ENCODE peak calls at places on chromosomes 13 and 19, in six cellular contexts. C is CD8-positive, alpha-beta T cell; V is testis; A is pancreas; Q is psoas muscle; U is GM23248. O is an unnamed sample.

GRCh38 chr19:39401549-39402416 is 4.9 kb upstream of the ZFP36 start:
- DNase-seq in C (peak; percentile 89), Q (peak; percentile 51), V (peak; percentile 67), U (peak; percentile 81), A (peak; percentile 72), O (no peak)

GRCh38 chr13:110349239-110349638 is 42.2 kb downstream of the COL4A2 start:
- DNase-seq in Q (no peak), V (no peak), U (no peak), A (no peak), C (no peak), O (no peak)

GRCh38 chr19:20558571-20558970 is 7.0 kb downstream of the ZNF737 start:
- DNase-seq in C (no peak), Q (no peak), A (no peak), V (no peak), U (no peak), O (no peak)

GRCh38 chr13:113142876-113143275 is 15.6 kb upstream of the PROZ start:
- DNase-seq in C (no peak), A (no peak), Q (no peak), U (peak; percentile 47), V (peak; percentile 13), O (no peak)

GRCh38 chr19:7852851-7853759 is 21.1 kb downstream of the PRR36 start:
- DNase-seq in U (peak; percentile 70), C (peak; percentile 69), V (peak; percentile 81), Q (peak; percentile 66), A (peak; percentile 99), O (peak; percentile 84)

GRCh38 chr19:11949201-11949600 is 15.6 kb upstream of the ZNF763 start:
- DNase-seq in V (no peak), A (no peak), U (peak; percentile 15), Q (no peak), C (no peak), O (no peak)

GRCh38 chr13:32791545-32792172 is 205.4 kb downstream of the PDS5B start:
- DNase-seq in A (no peak), U (peak; percentile 12), C (peak; percentile 21), Q (no peak), V (no peak), O (no peak)

GRCh38 chr19:36409841-36410240 is 8.6 kb downstream of the ZFP82 start:
- DNase-seq in V (no peak), Q (no peak), A (no peak), C (no peak), U (no peak), O (no peak)

GRCh38 chr13:113941571-113942191 is 32.2 kb downstream of the C13orf46 start:
- DNase-seq in V (no peak), Q (no peak), C (no peak), U (no peak), A (peak; percentile 40), O (no peak)

GRCh38 chr19:2243274-2244121 is 5.6 kb upstream of the AMH start:
- DNase-seq in A (peak; percentile 73), C (no peak), V (no peak), U (no peak), Q (no peak), O (no peak)

GRCh38 chr19:28316464-28316863 is 896.5 kb downstream of the UQCRFS1 start:
- DNase-seq in A (no peak), U (no peak), V (no peak), C (no peak), Q (no peak), O (no peak)

GRCh38 chr13:108155185-108156106 is 59.9 kb downstream of the LIG4 start:
- DNase-seq in U (peak; percentile 63), V (peak; percentile 80), A (no peak), Q (peak; percentile 24), C (peak; percentile 49), O (peak; percentile 35)

GRCh38 chr19:33849551-33850147 is 53.0 kb downstream of the KCTD15 start:
- DNase-seq in U (no peak), V (no peak), A (no peak), C (no peak), Q (no peak), O (no peak)

GRCh38 chr19:4077800-4078683 is 11.3 kb upstream of the ZBTB7A start:
- DNase-seq in A (peak; percentile 60), Q (peak; percentile 76), V (peak; percentile 76), C (peak; percentile 58), U (peak; percentile 64), O (peak; percentile 93)

GRCh38 chr13:112619730-112620639 is 32.0 kb upstream of the TUBGCP3 start:
- DNase-seq in U (no peak), Q (no peak), A (no peak), V (peak; percentile 48), C (no peak), O (no peak)

GRCh38 chr13:36293497-36293896 is 4.1 kb downstream of the CCDC169 start:
- DNase-seq in U (no peak), Q (no peak), C (no peak), A (no peak), V (no peak), O (no peak)

GRCh38 chr13:73945871-73946270 is 188.3 kb downstream of the KLF12 start:
- DNase-seq in Q (peak; percentile 31), C (no peak), A (no peak), V (no peak), U (peak; percentile 61), O (peak; percentile 44)

GRCh38 chr13:30340367-30341184 is 33.2 kb upstream of the KATNAL1 start:
- DNase-seq in U (peak; percentile 97), Q (peak; percentile 78), V (peak; percentile 40), A (no peak), C (no peak), O (peak; percentile 83)

GRCh38 chr13:46561691-46562090 is 8.7 kb downstream of the LRCH1 start:
- DNase-seq in A (no peak), U (no peak), V (no peak), C (no peak), Q (no peak), O (no peak)

GRCh38 chr13:92510416-92510815 is 716.2 kb upstream of the GPC6 start:
- DNase-seq in A (no peak), Q (no peak), C (no peak), V (no peak), U (no peak), O (no peak)

GRCh38 chr19:45376045-45376724 is 5.8 kb upstream of the ERCC2 start:
- DNase-seq in V (peak; percentile 87), A (no peak), U (peak; percentile 88), C (no peak), Q (peak; percentile 55), O (peak; percentile 70)

GRCh38 chr13:73602295-73602694 is 531.9 kb downstream of the KLF12 start:
- DNase-seq in Q (no peak), A (no peak), U (peak; percentile 2), C (no peak), V (no peak), O (no peak)

GRCh38 chr13:110388141-110388943 is 81.3 kb downstream of the COL4A2 start:
- DNase-seq in A (no peak), C (no peak), U (peak; percentile 75), Q (peak; percentile 43), V (no peak), O (peak; percentile 76)

GRCh38 chr13:22828081-22828480 is 352.7 kb upstream of the SGCG start:
- DNase-seq in U (peak; percentile 1), Q (no peak), V (no peak), C (no peak), A (no peak), O (no peak)

GRCh38 chr13:44331912-44332840 is 41.4 kb upstream of the SERP2 start:
- DNase-seq in A (no peak), U (peak; percentile 72), V (peak; percentile 76), Q (peak; percentile 55), C (no peak), O (peak; percentile 89)

GRCh38 chr13:100019780-100020356 is 38.3 kb downstream of the ZIC2 start:
- DNase-seq in A (no peak), U (no peak), Q (no peak), C (no peak), V (no peak), O (no peak)

GRCh38 chr13:81582381-81582780 is 1241.5 kb upstream of the SPRY2 start:
- DNase-seq in A (no peak), V (no peak), U (no peak), C (no peak), Q (no peak), O (no peak)

GRCh38 chr19:30063184-30064020 is 121.4 kb downstream of the URI1 start:
- DNase-seq in V (peak; percentile 9), A (no peak), Q (no peak), C (no peak), U (no peak), O (no peak)

DNA sequence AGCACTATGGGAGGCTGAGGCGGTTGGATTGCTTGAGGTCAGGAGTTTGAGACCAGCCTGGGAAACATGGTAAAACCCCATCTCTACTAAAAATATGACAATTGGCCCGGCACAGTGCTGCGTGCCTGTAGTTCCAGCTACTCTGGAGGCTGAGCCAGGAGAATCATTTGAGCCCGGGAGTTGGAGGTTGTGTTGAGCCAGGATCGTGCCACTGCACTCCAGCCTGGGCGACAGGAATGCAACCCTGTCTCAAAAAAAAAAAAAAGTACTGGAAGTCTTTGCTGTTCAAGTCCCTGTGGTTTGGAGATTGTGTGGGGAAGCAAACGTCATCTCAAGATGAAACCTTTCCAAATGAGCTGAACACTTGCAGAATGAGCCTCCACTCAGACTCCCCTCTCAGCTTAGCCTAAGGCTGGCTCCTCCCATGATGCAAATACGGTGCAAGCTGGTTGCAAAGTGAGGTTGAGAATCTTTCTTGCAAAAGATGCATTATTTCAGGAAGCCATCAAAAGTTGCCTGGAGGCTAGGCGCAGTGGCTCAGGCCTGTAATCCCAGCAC is 46.2 kb downstream of the MYO9B start:
- DNase-seq in V (no peak), A (no peak), C (no peak), U (peak; percentile 88), Q (no peak), O (no peak)
- H3K27ac ChIP-seq in V (no peak overlapping the region), A (no peak overlapping the region), C (no peak overlapping the region), U (peak overlapping the region; percentile 84), Q (no peak overlapping the region), O (no peak overlapping the region)

GRCh38 chr19:10870501-10870954 is 825 bp upstream of the CARM1 start:
- DNase-seq in C (no peak), U (no peak), A (no peak), V (no peak), Q (no peak), O (no peak)
- H3K4me1 ChIP-seq in C (peaks cover 17% of the 10 kb centered on the region), U (peaks cover 10% of the 10 kb centered on the region), A (no peaks in the 10 kb centered on the region), V (peaks cover 14% of the 10 kb centered on the region), Q (peaks cover 17% of the 10 kb centered on the region), O (no peaks in the 10 kb centered on the region)

GRCh38 chr19:57362419-57362818 is 932 bp upstream of the TRAPPC2B start:
- DNase-seq in C (no peak), A (no peak), V (no peak), Q (no peak), U (no peak), O (no peak)

GRCh38 chr19:57357406-57357805 is 5.9 kb upstream of the TRAPPC2B start:
- DNase-seq in A (no peak), U (no peak), C (no peak), V (no peak), Q (no peak), O (no peak)

GRCh38 chr19:57359300-57359699 is 4.1 kb upstream of the TRAPPC2B start:
- DNase-seq in U (no peak), V (no peak), Q (no peak), A (no peak), C (no peak), O (no peak)

GRCh38 chr19:57363734-57364181 is 407 bp downstream of the TRAPPC2B start:
- DNase-seq in C (no peak), A (no peak), U (peak; percentile 61), Q (no peak), V (no peak), O (peak; percentile 64)

GRCh38 chr19:57362997-57363705 is at the start of the genes TRAPPC2B and ZNF547:
- DNase-seq in Q (peak; percentile 99), C (peak; percentile 99), U (peak; percentile 100), A (peak; percentile 99), V (peak; percentile 100), O (peak; percentile 100)
- H3K27ac ChIP-seq in Q (peak within 1 kb of the TSS; percentile 98), C (peak within 1 kb of the TSS; percentile 81), U (peak within 1 kb of the TSS; percentile 78), A (peak within 1 kb of the TSS; percentile 81), V (peak within 1 kb of the TSS; percentile 96), O (peak within 1 kb of the TSS; percentile 95)

GRCh38 chr19:48487944-48488343 is 18.8 kb downstream of the CYTH2 start:
- DNase-seq in U (peak; percentile 94), C (no peak), Q (peak; percentile 76), A (no peak), V (no peak), O (peak; percentile 80)
- H3K4me1 ChIP-seq in U (peaks cover 15% of the 10 kb centered on the region), C (peaks cover 31% of the 10 kb centered on the region), Q (peaks cover 8% of the 10 kb centered on the region), A (no peaks in the 10 kb centered on the region), V (peaks cover 2% of the 10 kb centered on the region), O (no peaks in the 10 kb centered on the region)

O was measured in right cardiac atrium.